ENCODE peak calls at places on chromosome 17, in nine cellular contexts. K is ureter; O is stimulated activated CD8-positive, alpha-beta memory T cell treated with anti-CD3 and anti-CD28 coated beads, Interleukin-15, amount 100 ng/mL, for 48 hours; W is renal cortical epithelial cell; X is stomach; C is substantia nigra; S is C1 segment of cervical spinal cord; F is stimulated activated CD4-positive, alpha-beta T cell treated with anti-CD3 and anti-CD28 coated beads, TNF-alpha, amount 100 ng/mL, for 4 hours; M is RPMI7951. E is an unnamed sample.

GRCh38 chr17:81902023-81902652 is at the start of gene NPB:
- DNase-seq in K (no peak), O (no peak), W (no peak), X (peak), C (no peak), S (no peak), F (no peak), M (no peak), E (no peak)

GRCh38 chr17:6640536-6641373 is at the start of the genes KIAA0753 and TXNDC17:
- DNase-seq in K (peak), O (peak), W (peak), X (peak), C (peak), S (peak), F (peak), M (peak), E (peak)

GRCh38 chr17:77749316-77749715 is 209.2 kb upstream of the TNRC6C start:
- DNase-seq in K (no peak), O (no peak), W (no peak), X (no peak), C (no peak), S (no peak), F (no peak), M (no peak), E (peak)

GRCh38 chr17:1473841-1474240 is 17.8 kb upstream of the CRK start:
- DNase-seq in K (no peak), O (no peak), W (no peak), X (no peak), C (no peak), S (no peak), F (no peak), M (no peak), E (peak)

GRCh38 chr17:79545251-79546005 is 65.4 kb downstream of the RBFOX3 start:
- DNase-seq in K (no peak), O (no peak), W (no peak), X (no peak), C (no peak), S (no peak), F (no peak), M (no peak), E (no peak)

GRCh38 chr17:69716571-69716970 is 302.1 kb downstream of the MAP2K6 start:
- DNase-seq in K (no peak), O (no peak), W (peak), X (no peak), C (no peak), S (no peak), F (no peak), M (peak), E (no peak)

GRCh38 chr17:1491406-1492248 is 859 bp downstream of the MYO1C start:
- DNase-seq in K (no peak), O (no peak), W (no peak), X (peak), C (no peak), S (no peak), F (no peak), M (peak), E (no peak)

GRCh38 chr17:41602524-41602923 is 10.0 kb downstream of the KRT16 start:
- DNase-seq in K (no peak), O (no peak), W (no peak), X (no peak), C (no peak), S (no peak), F (no peak), M (no peak), E (no peak)

GRCh38 chr17:157901-158300 is 20.5 kb downstream of the SCGB1C2 start:
- DNase-seq in K (no peak), O (no peak), W (no peak), X (no peak), C (no peak), S (no peak), F (no peak), M (no peak), E (no peak)